ENCODE peak calls at places on chromosomes 5 and 9, in seven cellular contexts. F is psoas muscle, L is NT2/D1, I is transverse colon, Z is endodermal cell, Y is pancreas, A is neural progenitor cell. S is an unnamed sample. For H3K9me3, the result is how much of the 10 kb centered on the place peaks cover.

GRCh38 chr5:134079748-134080581 is 34.5 kb upstream of the TCF7 start:
- DNase-seq in F (no peak), L (no peak), I (no peak), Z (no peak), Y (no peak), A (no peak), S (no peak)

GRCh38 chr9:114889802-114890224 is 40.6 kb downstream of the TNFSF8 start:
- DNase-seq in F (no peak), L (no peak), I (no peak), Z (no peak), Y (no peak), A (no peak), S (peak)

GRCh38 chr5:75736273-75736672 is 19.0 kb upstream of the POC5 start:
- DNase-seq in F (no peak), L (no peak), I (no peak), Z (no peak), Y (no peak), A (peak), S (no peak)

GRCh38 chr9:2623046-2623865 is 1.7 kb downstream of the VLDLR start:
- DNase-seq in F (peak), L (no peak), I (peak), Z (peak), Y (peak), A (peak), S (peak)

GRCh38 chr5:1643651-1644392 is 120.1 kb upstream of the LPCAT1 start:
- DNase-seq in F (no peak), L (no peak), I (no peak), Z (peak), Y (no peak), A (peak), S (no peak)

GRCh38 chr9:94517254-94517653 is 37.6 kb upstream of the PCAT7 start:
- DNase-seq in F (no peak), L (no peak), I (no peak), Z (no peak), Y (no peak), A (no peak), S (no peak)

GRCh38 chr9:112112519-112112918 is 62.6 kb downstream of the SUSD1 start:
- DNase-seq in F (no peak), L (no peak), I (no peak), Z (no peak), Y (no peak), A (no peak), S (no peak)

GRCh38 chr5:142474426-142474825 is 149.6 kb upstream of the SPRY4 start:
- DNase-seq in F (no peak), L (no peak), I (no peak), Z (no peak), Y (no peak), A (no peak), S (no peak)

GRCh38 chr5:31487510-31487909 is 44.4 kb downstream of the DROSHA start:
- DNase-seq in F (no peak), L (no peak), I (no peak), Z (no peak), Y (no peak), A (no peak), S (no peak)

GRCh38 chr9:130118841-130119520 is 53.2 kb upstream of the NCS1 start:
- DNase-seq in F (no peak), L (no peak), I (no peak), Z (peak), Y (no peak), A (peak), S (no peak)

DNA sequence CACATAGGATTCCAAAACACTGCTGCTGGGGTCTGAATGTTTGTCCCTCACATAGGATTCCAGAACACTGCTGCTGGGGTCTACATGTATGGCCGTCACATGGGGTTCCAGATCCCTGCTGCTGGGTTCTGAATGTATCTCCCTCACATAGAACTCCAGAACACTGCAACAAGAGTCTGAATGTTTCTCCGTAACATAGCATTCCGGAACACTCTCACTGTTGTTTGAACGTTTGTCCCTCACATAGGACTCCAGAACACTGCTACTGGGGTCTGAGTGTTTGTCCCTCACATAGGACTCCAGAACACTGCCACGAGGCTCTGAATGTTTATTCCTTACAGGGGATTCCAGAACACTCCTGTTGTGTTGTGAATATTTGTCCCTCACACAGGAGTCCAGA is 216.8 kb downstream of the FOXD4L6 start:
- DNase-seq in F (no peak), L (no peak), I (no peak), Z (no peak), Y (no peak), A (no peak), S (no peak)
- H3K9me3 ChIP-seq in F (half or more), L (half or more), I (half or more), Z (half or more), Y (under half), A (half or more), S (half or more)

GRCh38 chr5:41067714-41068113 is 3.4 kb downstream of the MROH2B start:
- DNase-seq in F (no peak), L (no peak), I (no peak), Z (no peak), Y (no peak), A (no peak), S (no peak)
- H3K9me3 ChIP-seq in F (under half), L (under half), I (under half), Z (under half), Y (under half), A (under half), S (under half)

GRCh38 chr5:178993955-178994579 is 1.1 kb downstream of the GRM6 start:
- DNase-seq in F (no peak), L (no peak), I (no peak), Z (no peak), Y (no peak), A (no peak), S (no peak)
- H3K9me3 ChIP-seq in F (under half), L (under half), I (under half), Z (under half), Y (under half), A (under half), S (under half)

DNA sequence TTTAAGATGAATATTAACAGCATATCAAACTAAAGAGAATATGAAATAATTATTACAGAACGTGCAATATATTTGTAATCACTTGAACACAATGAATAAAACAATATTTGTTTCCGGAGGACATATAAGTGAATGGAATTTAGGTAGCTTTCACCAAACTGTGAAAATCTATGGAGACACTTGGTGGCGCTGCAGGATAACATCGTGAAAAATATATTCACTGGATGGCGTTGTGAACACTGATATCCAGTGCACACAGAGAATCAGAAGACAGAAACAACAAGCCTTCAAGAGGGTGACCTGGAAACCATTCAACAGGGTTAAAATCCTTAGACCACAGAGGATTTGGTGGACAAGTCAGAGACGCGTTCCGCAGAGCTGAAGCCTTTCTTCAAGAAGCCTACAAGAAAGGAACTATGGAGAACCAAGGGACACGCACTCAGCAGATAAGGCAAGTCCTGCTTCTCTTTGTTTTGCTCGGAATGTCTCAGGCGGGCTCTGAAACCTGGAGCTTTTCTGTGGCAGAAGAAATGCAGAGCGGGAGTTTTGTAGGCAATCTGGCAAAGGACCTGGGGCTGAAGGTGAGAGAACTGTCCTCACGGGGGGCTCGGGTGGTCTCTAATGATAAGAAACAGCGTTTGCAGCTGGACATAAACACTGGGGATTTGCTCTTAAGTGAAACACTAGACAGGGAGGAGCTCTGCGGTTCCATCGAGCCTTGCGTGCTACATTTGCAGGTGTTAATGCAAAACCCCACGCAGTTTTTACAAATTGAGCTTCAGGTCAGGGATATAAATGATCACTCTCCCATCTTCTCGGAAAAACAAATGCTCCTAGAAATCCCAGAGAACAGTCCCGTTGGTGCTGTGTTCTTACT is at the start of gene PCDHB11:
- DNase-seq in F (no peak), L (peak), I (no peak), Z (peak), Y (no peak), A (peak), S (no peak)
- H3K9me3 ChIP-seq in F (under half), L (under half), I (under half), Z (under half), Y (under half), A (under half), S (under half)

DNA sequence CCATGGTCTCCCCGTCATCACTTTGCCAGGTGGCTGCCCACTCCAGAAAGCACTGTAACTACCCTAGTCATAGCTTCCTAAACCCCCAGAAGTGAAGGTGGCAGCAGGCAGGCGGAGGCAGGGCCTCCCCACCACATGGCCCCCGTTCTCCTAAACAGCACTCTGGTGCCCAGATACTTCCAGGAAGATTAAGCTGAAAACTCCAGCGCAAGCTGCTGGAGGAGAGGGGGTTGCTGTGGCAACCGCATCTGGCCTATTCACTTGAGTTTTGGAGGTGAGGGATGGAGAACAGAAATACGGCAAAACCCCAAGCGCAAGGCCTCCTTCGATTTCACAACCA is 194.2 kb downstream of the OLFM1 start:
- DNase-seq in F (no peak), L (no peak), I (no peak), Z (no peak), Y (no peak), A (no peak), S (no peak)
- H3K9me3 ChIP-seq in F (under half), L (under half), I (under half), Z (under half), Y (under half), A (under half), S (under half)